ENCODE peak calls at places on chromosomes 5 and 9, in eight cellular contexts. X is breast epithelium; L is transverse colon; R is amniotic stem cell; U is COLO829; H is occipital lobe; E is lung microvascular endothelial cell; V is activated CD4-positive, alpha-beta T cell treated with anti-CD3 and anti-CD28 coated beads for 48 hours. M is an unnamed sample.

GRCh38 chr5:134131165-134131564 is 16.7 kb downstream of the TCF7 start:
- DNase-seq in X (no peak), L (no peak), R (no peak), U (no peak), H (no peak), E (no peak), V (peak; percentile 57), M (no peak)

GRCh38 chr9:5447337-5447736 is 3.0 kb upstream of the CD274 start:
- DNase-seq in X (no peak), L (no peak), R (no peak), U (no peak), H (no peak), E (no peak), V (no peak), M (no peak)

GRCh38 chr5:39427225-39427624 is 2.4 kb upstream of the DAB2 start:
- DNase-seq in X (no peak), L (no peak), R (no peak), U (no peak), H (no peak), E (no peak), V (no peak), M (no peak)

GRCh38 chr9:89790542-89791109 is 185.8 kb downstream of the GADD45G start:
- DNase-seq in X (no peak), L (no peak), R (no peak), U (no peak), H (no peak), E (no peak), V (no peak), M (no peak)

GRCh38 chr9:133274236-133275104 is 531 bp downstream of the ABO start:
- DNase-seq in X (no peak), L (no peak), R (no peak), U (no peak), H (no peak), E (no peak), V (no peak), M (no peak)

GRCh38 chr5:98768160-98769005 is 5.1 kb upstream of the RGMB start:
- DNase-seq in X (no peak), L (peak; percentile 61), R (peak; percentile 49), U (no peak), H (peak; percentile 44), E (peak; percentile 77), V (peak; percentile 49), M (no peak)

GRCh38 chr9:133461975-133462374 is 2.2 kb downstream of the CACFD1 start:
- DNase-seq in X (no peak), L (no peak), R (no peak), U (no peak), H (no peak), E (no peak), V (no peak), M (no peak)

GRCh38 chr9:121686930-121687541 is 35.6 kb downstream of the DAB2IP start:
- DNase-seq in X (peak; percentile 77), L (peak; percentile 86), R (peak; percentile 19), U (peak; percentile 91), H (peak; percentile 44), E (peak; percentile 81), V (peak; percentile 81), M (no peak)

GRCh38 chr5:106134549-106134948 is 1536.2 kb downstream of the EFNA5 start:
- DNase-seq in X (no peak), L (no peak), R (no peak), U (no peak), H (no peak), E (no peak), V (no peak), M (no peak)

GRCh38 chr5:142248853-142249462 is 75.9 kb downstream of the SPRY4 start:
- DNase-seq in X (no peak), L (peak; percentile 59), R (no peak), U (no peak), H (no peak), E (no peak), V (no peak), M (peak; percentile 83)

GRCh38 chr5:173925449-173926071 is 37.4 kb downstream of the CPEB4 start:
- DNase-seq in X (no peak), L (peak; percentile 55), R (no peak), U (peak; percentile 46), H (no peak), E (peak; percentile 74), V (peak; percentile 50), M (no peak)

GRCh38 chr5:170809551-170809950 is 26.0 kb downstream of the GABRP start:
- DNase-seq in X (no peak), L (peak; percentile 8), R (peak; percentile 32), U (peak; percentile 75), H (peak; percentile 6), E (peak; percentile 43), V (no peak), M (no peak)

GRCh38 chr5:106974256-106974655 is 696.5 kb downstream of the EFNA5 start:
- DNase-seq in X (no peak), L (no peak), R (no peak), U (no peak), H (no peak), E (no peak), V (no peak), M (no peak)

GRCh38 chr9:89640391-89640790 is 35.6 kb downstream of the GADD45G start:
- DNase-seq in X (no peak), L (no peak), R (no peak), U (no peak), H (no peak), E (peak; percentile 17), V (no peak), M (no peak)

GRCh38 chr5:175246242-175246891 is 197.6 kb downstream of the DRD1 start:
- DNase-seq in X (no peak), L (peak; percentile 8), R (no peak), U (no peak), H (peak; percentile 62), E (no peak), V (peak; percentile 57), M (peak; percentile 40)

GRCh38 chr5:76104027-76104426 is 20.8 kb downstream of the SV2C start:
- DNase-seq in X (no peak), L (peak; percentile 23), R (no peak), U (peak; percentile 4), H (no peak), E (peak; percentile 41), V (peak; percentile 28), M (peak; percentile 4)

GRCh38 chr9:110183208-110184145 is 24.5 kb downstream of the C9orf152 start:
- DNase-seq in X (peak; percentile 59), L (peak; percentile 81), R (peak; percentile 59), U (peak; percentile 84), H (no peak), E (peak; percentile 75), V (peak; percentile 72), M (peak; percentile 56)

GRCh38 chr9:137618105-137619067 is at the start of gene EHMT1:
- DNase-seq in X (peak; percentile 82), L (peak; percentile 91), R (peak; percentile 59), U (peak; percentile 98), H (peak; percentile 80), E (peak; percentile 88), V (peak; percentile 90), M (no peak)

GRCh38 chr9:126125577-126125976 is 201.1 kb upstream of the MVB12B start:
- DNase-seq in X (no peak), L (no peak), R (no peak), U (peak; percentile 23), H (no peak), E (no peak), V (no peak), M (no peak)

GRCh38 chr5:151195622-151196021 is 28.3 kb downstream of the CCDC69 start:
- DNase-seq in X (no peak), L (no peak), R (no peak), U (no peak), H (no peak), E (no peak), V (no peak), M (no peak)

GRCh38 chr5:170536498-170536897 is 32.7 kb downstream of the KCNIP1 start:
- DNase-seq in X (no peak), L (no peak), R (no peak), U (no peak), H (no peak), E (no peak), V (no peak), M (no peak)

GRCh38 chr5:120614512-120614911 is 150.4 kb downstream of the PRR16 start:
- DNase-seq in X (no peak), L (no peak), R (peak; percentile 23), U (peak; percentile 61), H (no peak), E (no peak), V (no peak), M (no peak)

GRCh38 chr5:172616730-172617129 is 24.3 kb upstream of the NEURL1B start:
- DNase-seq in X (peak; percentile 40), L (no peak), R (no peak), U (no peak), H (no peak), E (no peak), V (no peak), M (no peak)

GRCh38 chr5:83777856-83778255 is 57.2 kb upstream of the HAPLN1 start:
- DNase-seq in X (no peak), L (no peak), R (no peak), U (no peak), H (no peak), E (peak; percentile 63), V (no peak), M (no peak)

GRCh38 chr9:37198034-37198718 is 77.8 kb downstream of the ZCCHC7 start:
- DNase-seq in X (no peak), L (no peak), R (no peak), U (no peak), H (no peak), E (no peak), V (no peak), M (no peak)

GRCh38 chr5:160887780-160888179 is 35.8 kb upstream of the ATP10B start:
- DNase-seq in X (no peak), L (peak; percentile 16), R (no peak), U (peak; percentile 1), H (no peak), E (no peak), V (no peak), M (no peak)

GRCh38 chr9:2158111-2158610 is 143.0 kb downstream of the SMARCA2 start:
- DNase-seq in X (no peak), L (peak; percentile 47), R (peak; percentile 13), U (peak; percentile 63), H (peak; percentile 6), E (peak; percentile 82), V (peak; percentile 40), M (peak; percentile 72)

GRCh38 chr5:167332291-167332690 is 959.2 kb upstream of the WWC1 start:
- DNase-seq in X (no peak), L (no peak), R (no peak), U (no peak), H (no peak), E (no peak), V (no peak), M (no peak)

GRCh38 chr5:40832345-40832744 is 2.7 kb downstream of the RPL37 start:
- DNase-seq in X (no peak), L (no peak), R (no peak), U (no peak), H (no peak), E (no peak), V (no peak), M (no peak)

GRCh38 chr9:117188394-117188793 is 226.5 kb downstream of the ASTN2 start:
- DNase-seq in X (no peak), L (no peak), R (no peak), U (no peak), H (no peak), E (no peak), V (no peak), M (no peak)

GRCh38 chr5:159463590-159464321 is 133.5 kb upstream of the IL12B start:
- DNase-seq in X (no peak), L (no peak), R (no peak), U (peak; percentile 46), H (no peak), E (no peak), V (no peak), M (no peak)

GRCh38 chr9:70493046-70493445 is 78.6 kb upstream of the KLF9 start:
- DNase-seq in X (no peak), L (no peak), R (no peak), U (no peak), H (no peak), E (peak; percentile 16), V (no peak), M (no peak)

GRCh38 chr5:74631088-74631960 is 9.2 kb downstream of the ENC1 start:
- DNase-seq in X (no peak), L (no peak), R (no peak), U (no peak), H (no peak), E (peak; percentile 87), V (peak; percentile 37), M (no peak)

GRCh38 chr9:126162611-126163381 is 163.8 kb upstream of the MVB12B start:
- DNase-seq in X (no peak), L (no peak), R (no peak), U (no peak), H (no peak), E (no peak), V (no peak), M (no peak)